ENCODE peak calls at places on chromosome 14, in nine cellular contexts. H is neural crest cell, L is WERI-Rb-1, D is endothelial cell, T is brain microvascular endothelial cell, E is progenitor cell of endocrine pancreas, M is HL-60, Z is fibroblast of lung, U is lung. I is an unnamed sample.

GRCh38 chr14:50670196-50670875 is 2.2 kb upstream of the SAV1 start:
- DNase-seq in E (no peak), Z (peak; percentile 25), L (no peak), D (no peak), M (no peak), U (no peak), T (no peak), H (no peak), I (no peak)

GRCh38 chr14:94483729-94484275 is 7.8 kb upstream of the SERPINA9 start:
- DNase-seq in H (no peak), M (no peak), D (no peak), U (no peak), T (peak; percentile 66), E (no peak), Z (peak; percentile 64), L (no peak), I (no peak)

GRCh38 chr14:98408024-98408555 is 863.9 kb downstream of the BCL11B start:
- DNase-seq in T (no peak), H (no peak), U (no peak), Z (no peak), L (no peak), E (no peak), D (peak; percentile 6), M (no peak), I (no peak)

GRCh38 chr14:64714432-64715025 is 10.3 kb downstream of the PLEKHG3 start:
- DNase-seq in L (no peak), Z (no peak), M (no peak), T (no peak), E (no peak), D (no peak), U (no peak), H (no peak), I (no peak)

GRCh38 chr14:63438065-63438757 is 105.0 kb downstream of the PPP2R5E start:
- DNase-seq in D (no peak), T (peak; percentile 88), M (no peak), Z (peak; percentile 96), L (peak; percentile 70), U (peak; percentile 59), E (no peak), H (no peak), I (no peak)

GRCh38 chr14:63277784-63278183 is 41.0 kb downstream of the GPHB5 start:
- DNase-seq in Z (peak; percentile 12), L (no peak), U (no peak), E (no peak), M (no peak), T (no peak), D (no peak), H (no peak), I (no peak)

GRCh38 chr14:20048202-20048601 is 11.6 kb upstream of the OR4L1 start:
- DNase-seq in Z (no peak), M (no peak), U (no peak), D (no peak), H (no peak), T (no peak), E (no peak), L (no peak), I (no peak)

GRCh38 chr14:72523397-72524157 is 370.3 kb downstream of the DPF3 start:
- DNase-seq in D (no peak), H (no peak), U (no peak), T (no peak), E (no peak), M (no peak), Z (peak; percentile 30), L (no peak), I (no peak)

GRCh38 chr14:94126419-94126677 is 3.1 kb downstream of the IFI27L2 start:
- DNase-seq in E (no peak), T (no peak), D (no peak), M (no peak), H (no peak), Z (no peak), U (no peak), L (no peak), I (no peak)

GRCh38 chr14:36720657-36721056 is 59.0 kb downstream of the PAX9 start:
- DNase-seq in L (no peak), Z (no peak), E (no peak), T (no peak), M (no peak), H (no peak), D (no peak), U (no peak), I (no peak)

GRCh38 chr14:96253140-96253539 is 2.9 kb upstream of the BDKRB1 start:
- DNase-seq in D (no peak), Z (peak; percentile 97), T (peak; percentile 89), U (no peak), L (no peak), M (no peak), H (no peak), E (no peak), I (peak; percentile 52)

GRCh38 chr14:100417466-100417865 is 94.3 kb downstream of the SLC25A47 start:
- DNase-seq in H (peak; percentile 60), M (no peak), L (peak; percentile 77), Z (peak; percentile 95), U (no peak), E (peak; percentile 43), D (peak; percentile 73), T (peak; percentile 93), I (no peak)
- TF ChIP-seq CTCF in H (peak; percentile 69), M (no peak), L (peak; percentile 83), Z (peak; percentile 97), U (no peak), E (peak; percentile 69), D (peak; percentile 25), T (peak; percentile 97), I (peak; percentile 88)

GRCh38 chr14:49637534-49638078 is 2.6 kb upstream of the DNAAF2 start:
- DNase-seq in H (no peak), Z (no peak), U (no peak), E (no peak), M (no peak), D (no peak), T (no peak), L (no peak), I (no peak)

GRCh38 chr14:49633650-49634546 is 1.1 kb downstream of the DNAAF2 start:
- DNase-seq in U (peak; percentile 94), Z (peak; percentile 95), M (peak; percentile 83), L (peak; percentile 96), T (peak; percentile 88), D (peak; percentile 97), E (peak; percentile 92), H (peak; percentile 93), I (peak; percentile 98)

GRCh38 chr14:49636866-49637265 is 1.8 kb upstream of the DNAAF2 start:
- DNase-seq in Z (no peak), T (no peak), L (no peak), M (no peak), D (no peak), U (no peak), H (no peak), E (no peak), I (no peak)

GRCh38 chr14:49634547-49635334 is at the start of gene DNAAF2:
- DNase-seq in Z (peak; percentile 69), D (peak; percentile 57), T (peak; percentile 70), H (peak; percentile 48), L (peak; percentile 66), E (peak; percentile 30), U (peak; percentile 55), M (no peak), I (no peak)
- TF ChIP-seq CTCF in Z (no peak), D (no peak), T (no peak), H (no peak), L (no peak), E (no peak), U (no peak), M (no peak), I (peak; percentile 68)

GRCh38 chr14:32366256-32366655 is 37.2 kb downstream of the AKAP6 start:
- DNase-seq in Z (peak; percentile 67), U (no peak), T (peak; percentile 69), L (peak; percentile 41), D (no peak), H (no peak), M (no peak), E (no peak), I (no peak)
- TF ChIP-seq CTCF in Z (peak; percentile 10), U (no peak), T (peak; percentile 58), L (peak; percentile 53), D (no peak), H (peak; percentile 12), M (no peak), E (no peak), I (peak; percentile 72)

GRCh38 chr14:76810953-76811400 is 1.7 kb downstream of the ANGEL1 start:
- DNase-seq in D (peak; percentile 17), H (no peak), Z (peak; percentile 27), U (no peak), E (no peak), T (peak; percentile 37), L (peak; percentile 21), M (no peak), I (no peak)
- TF ChIP-seq CTCF in D (no peak), H (peak; percentile 43), Z (peak; percentile 70), U (peak; percentile 33), E (peak; percentile 36), T (peak; percentile 76), L (peak; percentile 55), M (peak; percentile 1), I (peak; percentile 80)

GRCh38 chr14:75648066-75648838 is 12.4 kb downstream of the ERG28 start:
- DNase-seq in U (peak; percentile 67), L (no peak), D (no peak), M (no peak), H (no peak), T (peak; percentile 98), E (no peak), Z (peak; percentile 98), I (no peak)
- TF ChIP-seq CTCF in U (no peak), L (no peak), D (no peak), M (no peak), H (no peak), T (no peak), E (no peak), Z (no peak), I (no peak)

GRCh38 chr14:31127690-31128089 is 79.9 kb downstream of the HECTD1 start:
- DNase-seq in D (no peak), L (no peak), M (no peak), H (no peak), Z (no peak), U (no peak), E (no peak), T (no peak), I (no peak)
- TF ChIP-seq CTCF in D (no peak), L (no peak), M (no peak), H (no peak), Z (no peak), U (no peak), E (no peak), T (no peak), I (no peak)

GRCh38 chr14:22434030-22434429 is 155.0 kb downstream of the DAD1 start:
- DNase-seq in T (no peak), L (no peak), Z (no peak), D (no peak), H (no peak), M (no peak), U (no peak), E (no peak), I (no peak)
- TF ChIP-seq CTCF in T (no peak), L (peak; percentile 22), Z (no peak), D (no peak), H (peak; percentile 14), M (peak; percentile 4), U (no peak), E (peak; percentile 17), I (no peak)

GRCh38 chr14:101775756-101776292 is 14.3 kb downstream of the PPP2R5C start:
- DNase-seq in H (no peak), M (no peak), Z (no peak), D (no peak), U (no peak), T (no peak), L (no peak), E (no peak), I (no peak)
- TF ChIP-seq CTCF in H (no peak), M (no peak), Z (no peak), D (no peak), U (no peak), T (no peak), L (no peak), E (no peak), I (no peak)